ENCODE peak calls at places on chromosomes 16 and 17, in seven cellular contexts. T, H, W, P, A, R and Z are unnamed samples.

GRCh38 chr16:68087688-68088087 is 2.5 kb downstream of the NFATC3 start:
- DNase-seq in T (no peak), W (no peak), R (no peak), H (no peak), P (no peak), A (no peak), Z (no peak)

GRCh38 chr17:79852748-79853147 is 13.5 kb upstream of the CBX4 start:
- DNase-seq in A (peak), T (peak), H (no peak), R (no peak), P (no peak), W (no peak), Z (peak)

GRCh38 chr17:78671607-78672404 is 94.6 kb upstream of the DNAH17 start:
- DNase-seq in T (no peak), P (no peak), H (no peak), R (no peak), W (no peak), A (no peak), Z (no peak)

GRCh38 chr16:15899538-15900100 is 11.2 kb upstream of the CEP20 start:
- DNase-seq in T (peak), W (peak), A (peak), R (no peak), H (no peak), P (no peak), Z (peak)

GRCh38 chr17:8162232-8162996 is at the start of gene VAMP2:
- DNase-seq in R (peak), A (peak), P (peak), H (peak), W (peak), T (peak), Z (peak)

GRCh38 chr17:5694507-5694906 is 110.2 kb upstream of the NLRP1 start:
- DNase-seq in T (peak), W (peak), H (no peak), A (no peak), P (peak), R (no peak), Z (no peak)

GRCh38 chr16:53022374-53022773 is 30.3 kb downstream of the CHD9NB start:
- DNase-seq in A (peak), R (peak), T (peak), P (peak), H (no peak), W (peak), Z (peak)

GRCh38 chr16:56667581-56668571 is at the start of gene MT1G:
- DNase-seq in W (no peak), H (no peak), A (peak), P (no peak), T (no peak), R (no peak), Z (peak)

GRCh38 chr16:54862529-54862928 is 68.1 kb upstream of the IRX5 start:
- DNase-seq in A (no peak), R (no peak), H (no peak), T (no peak), W (peak), P (no peak), Z (no peak)

GRCh38 chr16:85819245-85819644 is 19.8 kb downstream of the COX4I1 start:
- DNase-seq in W (peak), P (peak), T (peak), A (peak), R (peak), H (peak), Z (peak)

GRCh38 chr16:9238346-9238745 is 146.9 kb downstream of the HAPSTR1 start:
- DNase-seq in R (no peak), H (no peak), T (no peak), P (no peak), A (no peak), W (no peak), Z (no peak)

GRCh38 chr16:30764816-30765465 is 2.8 kb downstream of the RNF40 start:
- DNase-seq in A (no peak), H (no peak), W (no peak), T (no peak), P (no peak), R (no peak), Z (no peak)

GRCh38 chr17:80125656-80126448 is 21.1 kb downstream of the EIF4A3 start:
- DNase-seq in H (no peak), W (no peak), P (no peak), A (peak), T (no peak), R (no peak), Z (no peak)

GRCh38 chr17:76781056-76781982 is 43.4 kb downstream of the MFSD11 start:
- DNase-seq in P (peak), T (no peak), W (peak), H (no peak), A (no peak), R (no peak), Z (no peak)

GRCh38 chr17:67865438-67865837 is 40.1 kb downstream of the BPTF start:
- DNase-seq in P (no peak), W (no peak), T (no peak), R (no peak), A (no peak), H (no peak), Z (no peak)

GRCh38 chr17:67863624-67864247 is 38.4 kb downstream of the BPTF start:
- DNase-seq in T (no peak), A (no peak), P (no peak), H (no peak), R (no peak), W (no peak), Z (no peak)

GRCh38 chr17:67868176-67868575 is 42.9 kb downstream of the BPTF start:
- DNase-seq in R (no peak), H (no peak), A (no peak), T (no peak), W (no peak), P (no peak), Z (no peak)

GRCh38 chr17:67867591-67867990 is 42.3 kb downstream of the BPTF start:
- DNase-seq in P (no peak), W (no peak), R (no peak), A (no peak), H (no peak), T (no peak), Z (no peak)

DNA sequence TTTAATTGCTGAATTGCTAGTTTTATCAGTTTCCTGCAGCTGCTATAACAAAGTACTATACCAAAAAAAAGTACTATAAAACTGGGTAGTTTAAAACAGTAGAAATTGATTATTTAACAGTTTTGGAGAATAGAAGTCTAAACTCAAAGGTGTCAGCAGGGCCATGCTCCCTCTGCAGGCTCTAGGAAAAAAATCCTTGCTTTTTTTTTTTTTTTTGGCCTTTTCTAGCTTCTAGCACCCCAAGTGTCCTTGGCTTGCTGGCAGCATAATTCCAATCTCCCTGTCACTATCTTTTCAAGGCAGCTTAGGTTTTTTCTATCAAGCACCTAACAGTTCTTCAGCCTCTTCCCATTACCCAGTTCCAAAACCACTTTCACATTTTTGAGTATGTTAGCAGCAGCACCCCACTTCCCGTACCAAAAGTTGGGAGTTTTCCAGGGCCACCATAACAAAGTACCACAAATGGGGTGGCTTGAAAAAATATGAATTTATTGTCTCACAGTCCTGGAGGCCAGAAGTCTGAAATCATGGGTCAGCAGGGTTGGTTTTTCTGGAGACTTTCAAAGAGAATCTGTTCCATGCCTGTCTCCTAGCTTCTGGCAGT is 37.4 kb downstream of the BPTF start:
- DNase-seq in A (no peak), H (no peak), W (peak), R (no peak), T (peak), P (no peak), Z (no peak)
- H3K27ac ChIP-seq in A (no peak), H (no peak), W (no peak), R (no peak), T (no peak), P (no peak), Z (no peak)

GRCh38 chr17:68101075-68101991 is 65.8 kb downstream of the KPNA2 start:
- DNase-seq in H (peak), R (peak), P (peak), W (peak), T (peak), A (peak), Z (peak)
- H3K27ac ChIP-seq in H (peak), R (peak), P (peak), W (no peak), T (peak), A (peak), Z (peak)

GRCh38 chr16:12518238-12519004 is 285.3 kb downstream of the CPPED1 start:
- DNase-seq in P (no peak), H (no peak), A (no peak), W (peak), R (no peak), T (no peak), Z (no peak)
- H3K27ac ChIP-seq in P (no peak), H (no peak), A (no peak), W (no peak), R (no peak), T (no peak), Z (no peak)

GRCh38 chr17:50625032-50625871 is 9.4 kb upstream of the ABCC3 start:
- DNase-seq in A (no peak), T (no peak), H (no peak), W (no peak), P (no peak), R (no peak), Z (no peak)
- H3K27ac ChIP-seq in A (no peak), T (no peak), H (no peak), W (no peak), P (no peak), R (no peak), Z (no peak)

GRCh38 chr16:86951041-86951822 is 366.0 kb downstream of the C16orf95 start:
- DNase-seq in H (no peak), R (no peak), P (no peak), A (no peak), W (no peak), T (no peak), Z (no peak)
- H3K27ac ChIP-seq in H (no peak), R (no peak), P (peak), A (no peak), W (no peak), T (peak), Z (no peak)

GRCh38 chr17:12673788-12674187 is 8.1 kb downstream of the MYOCD start:
- DNase-seq in H (no peak), T (no peak), R (no peak), A (no peak), P (no peak), W (peak), Z (no peak)
- H3K27ac ChIP-seq in H (no peak), T (no peak), R (no peak), A (no peak), P (no peak), W (no peak), Z (no peak)

DNA sequence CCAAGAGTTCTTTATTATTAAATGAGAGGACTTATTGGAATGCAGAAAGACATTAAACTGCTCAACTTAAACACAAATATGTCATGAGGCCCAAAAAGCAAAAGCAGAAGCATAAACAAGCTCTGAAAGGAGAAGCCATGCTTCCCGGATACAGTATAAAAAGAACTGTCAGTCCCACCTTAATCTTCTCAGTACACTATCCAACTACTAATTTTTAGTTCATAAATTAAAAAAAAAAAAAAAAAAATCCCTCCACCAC is 5.9 kb downstream of the USP32 start:
- DNase-seq in P (no peak), H (no peak), W (no peak), R (no peak), T (no peak), A (no peak), Z (no peak)
- H3K27ac ChIP-seq in P (no peak), H (no peak), W (no peak), R (peak), T (no peak), A (no peak), Z (no peak)

DNA sequence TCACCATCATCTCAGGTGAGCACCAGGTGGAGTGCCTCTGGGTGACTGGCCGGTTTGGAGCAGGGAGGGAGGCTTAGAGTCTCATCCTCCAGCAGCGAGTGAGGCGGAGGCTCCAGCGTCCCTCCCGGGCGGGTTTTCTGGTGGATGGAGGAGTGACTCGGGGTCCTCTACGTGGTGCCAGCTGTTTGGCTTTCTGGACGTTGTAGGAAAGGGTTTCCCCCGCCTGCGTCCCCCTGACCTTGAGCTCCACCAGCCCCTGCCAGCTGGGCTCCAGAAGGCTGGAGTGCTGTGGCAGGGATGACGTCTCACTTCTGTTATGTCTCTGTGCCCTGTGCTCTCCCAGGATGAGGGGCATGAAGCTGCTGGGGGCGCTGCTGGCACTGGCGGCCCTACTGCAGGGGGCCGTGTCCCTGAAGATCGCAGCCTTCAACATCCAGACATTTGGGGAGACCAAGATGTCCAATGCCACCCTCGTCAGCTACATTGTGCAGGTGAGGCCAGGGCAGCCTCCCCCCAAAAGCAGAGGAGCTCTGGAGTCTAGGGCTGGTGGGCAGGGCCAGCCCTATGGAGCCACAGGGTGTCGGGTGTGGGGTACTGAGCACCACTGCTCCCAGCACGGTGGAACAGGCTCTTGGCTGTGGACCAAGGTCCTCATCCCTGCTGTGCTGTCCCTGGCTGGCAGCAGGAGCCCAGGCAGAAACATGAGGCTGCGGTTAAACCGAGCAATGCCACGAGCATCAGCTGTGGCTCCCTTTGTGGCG is 719 bp downstream of the DNASE1 start:
- DNase-seq in A (peak), P (no peak), T (no peak), W (no peak), H (no peak), R (no peak), Z (no peak)
- H3K27ac ChIP-seq in A (peak), P (no peak), T (no peak), W (no peak), H (no peak), R (no peak), Z (peak)

DNA sequence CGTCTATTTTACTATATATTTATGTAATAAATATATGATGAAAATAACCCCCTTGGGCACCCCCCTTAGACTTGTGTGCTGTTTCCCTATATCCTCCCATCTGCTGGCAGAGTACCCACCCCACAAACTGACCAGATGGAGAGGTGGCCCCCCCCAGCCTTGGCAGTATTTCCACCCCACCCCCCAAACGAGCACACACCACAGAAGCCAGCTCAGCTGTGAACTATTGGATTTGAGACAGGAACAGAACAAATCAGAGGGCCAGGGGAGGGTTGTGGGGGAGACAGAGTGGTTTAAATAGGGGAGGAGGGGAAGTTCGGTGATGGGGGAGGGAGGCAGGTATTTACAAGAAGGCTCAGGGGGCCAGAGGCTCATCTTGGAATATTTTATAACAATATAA is 7.8 kb downstream of the NR1D1 start:
- DNase-seq in A (no peak), T (no peak), W (no peak), H (no peak), P (no peak), R (peak), Z (no peak)
- H3K27ac ChIP-seq in A (peak), T (no peak), W (no peak), H (no peak), P (no peak), R (peak), Z (peak)